ENCODE peak calls at places on chromosomes 16 and 17, in six cellular contexts. E is upper lobe of left lung, H is HepG2, T is K562, Q is HCT116, X is GM12878. R is an unnamed sample.

GRCh38 chr17:59695943-59696681 is 11.1 kb downstream of the PTRH2 start:
- ATAC-seq in Q (peak), E (no peak), T (peak), H (no peak), X (peak), R (no peak)

GRCh38 chr16:6349725-6350124 is 982.9 kb upstream of the RBFOX1 start:
- ATAC-seq in X (no peak), Q (no peak), T (no peak), H (no peak), E (no peak), R (no peak)

GRCh38 chr17:17672453-17673368 is 8.5 kb upstream of the RAI1 start:
- ATAC-seq in Q (no peak), T (no peak), E (peak), X (peak), H (no peak), R (no peak)

GRCh38 chr16:8391219-8391757 is 199.0 kb downstream of the TMEM114 start:
- ATAC-seq in E (no peak), H (peak), X (no peak), T (no peak), Q (no peak), R (no peak)

GRCh38 chr16:27974896-27975540 is 88.5 kb downstream of the GSG1L start:
- ATAC-seq in E (no peak), T (no peak), X (no peak), H (no peak), Q (no peak), R (no peak)

GRCh38 chr17:80461527-80462166 is 14.8 kb downstream of the NPTX1 start:
- ATAC-seq in T (no peak), E (no peak), H (no peak), X (no peak), Q (no peak), R (no peak)

GRCh38 chr16:31094088-31094423 is 541 bp downstream of the VKORC1 start:
- ATAC-seq in H (peak), X (peak), E (peak), Q (peak), T (peak), R (peak)

GRCh38 chr17:42846594-42847280 is 2.4 kb downstream of the AOC2 start:
- ATAC-seq in H (peak), E (peak), Q (no peak), T (no peak), X (no peak), R (peak)

GRCh38 chr17:29059281-29059680 is 16.3 kb downstream of the PIPOX start:
- ATAC-seq in Q (no peak), X (no peak), H (no peak), T (no peak), E (peak), R (no peak)

GRCh38 chr17:17685775-17686291 is 4.6 kb downstream of the RAI1 start:
- ATAC-seq in H (no peak), E (no peak), Q (peak), T (no peak), X (peak), R (no peak)

GRCh38 chr16:72285728-72286127 is 113.8 kb upstream of the PMFBP1 start:
- ATAC-seq in X (no peak), E (no peak), T (no peak), Q (no peak), H (no peak), R (no peak)

GRCh38 chr16:78129349-78129748 is 29.9 kb downstream of the WWOX start:
- ATAC-seq in Q (no peak), X (no peak), T (no peak), E (no peak), H (peak), R (no peak)

GRCh38 chr17:31919802-31920525 is 16.8 kb upstream of the SUZ12 start:
- ATAC-seq in X (peak), E (no peak), Q (no peak), H (no peak), T (no peak), R (no peak)

GRCh38 chr16:67917852-67918236 is 13.8 kb downstream of the CTRL start:
- ATAC-seq in T (peak), X (peak), Q (peak), E (peak), H (no peak), R (peak)

GRCh38 chr17:65901394-65901793 is 290.5 kb downstream of the CEP112 start:
- ATAC-seq in Q (no peak), E (no peak), X (no peak), T (no peak), H (no peak), R (no peak)

GRCh38 chr16:56758432-56758831 is 28.5 kb downstream of the NUP93 start:
- ATAC-seq in Q (no peak), X (no peak), H (no peak), E (no peak), T (no peak), R (no peak)

GRCh38 chr16:31253642-31254045 is 6.1 kb upstream of the ITGAM start:
- ATAC-seq in T (peak), Q (no peak), X (peak), E (peak), H (peak), R (peak)

GRCh38 chr16:24139282-24139681 is 116.9 kb upstream of the CACNG3 start:
- ATAC-seq in H (no peak), T (no peak), E (no peak), Q (no peak), X (no peak), R (no peak)

GRCh38 chr17:81573794-81574642 is 21.9 kb upstream of the FAAP100 start:
- ATAC-seq in T (no peak), E (no peak), X (no peak), Q (no peak), H (no peak), R (no peak)

GRCh38 chr17:2137342-2138098 is 82.6 kb downstream of the HIC1 start:
- ATAC-seq in E (peak), H (no peak), Q (peak), T (peak), X (peak), R (no peak)

GRCh38 chr17:20203761-20204263 is 194.7 kb downstream of the SPECC1 start:
- ATAC-seq in T (no peak), X (peak), Q (no peak), H (no peak), E (peak), R (no peak)

GRCh38 chr17:29003289-29003688 is 2.5 kb downstream of the SEZ6 start:
- ATAC-seq in T (no peak), H (no peak), X (no peak), E (no peak), Q (no peak), R (no peak)

GRCh38 chr17:41620583-41621434 is 3.6 kb downstream of the KRT17 start:
- ATAC-seq in X (no peak), Q (no peak), T (no peak), E (no peak), H (no peak), R (no peak)

GRCh38 chr17:81409190-81409935 is 14.1 kb downstream of the BAHCC1 start:
- ATAC-seq in E (no peak), Q (peak), H (no peak), T (peak), X (no peak), R (no peak)

GRCh38 chr17:28327031-28327607 is 8.1 kb downstream of the TMEM97 start:
- ATAC-seq in E (no peak), X (peak), H (no peak), T (no peak), Q (no peak), R (no peak)

GRCh38 chr17:17001076-17001777 is 29.3 kb upstream of the TNFRSF13B start:
- ATAC-seq in E (no peak), X (peak), H (peak), Q (peak), T (peak), R (no peak)

GRCh38 chr16:22379656-22380055 is 5.2 kb upstream of the CDR2 start:
- ATAC-seq in X (no peak), H (no peak), T (no peak), Q (no peak), E (no peak), R (no peak)

GRCh38 chr17:28173801-28174200 is 131.3 kb downstream of the NLK start:
- ATAC-seq in H (no peak), Q (no peak), T (peak), X (no peak), E (no peak), R (no peak)

GRCh38 chr17:44333371-44333770 is 8.7 kb upstream of the SLC25A39 start:
- ATAC-seq in E (peak), T (no peak), X (no peak), Q (no peak), H (no peak), R (no peak)

GRCh38 chr17:44828919-44829557 is 1.0 kb downstream of the GJC1 start:
- ATAC-seq in T (no peak), E (no peak), H (no peak), Q (no peak), X (no peak), R (no peak)

GRCh38 chr17:74309902-74310301 is 16.1 kb upstream of the KIF19 start:
- ATAC-seq in T (no peak), H (no peak), X (no peak), E (no peak), Q (no peak), R (no peak)

GRCh38 chr17:5019475-5019956 is 15.7 kb downstream of the SLC52A1 start:
- ATAC-seq in T (peak), H (peak), X (peak), Q (peak), E (no peak), R (no peak)

GRCh38 chr16:11668590-11669379 is 530 bp downstream of the SNN start:
- ATAC-seq in T (no peak), Q (peak), E (peak), X (peak), H (no peak), R (peak)

GRCh38 chr17:4272213-4272975 is 8.6 kb upstream of the ANKFY1 start:
- ATAC-seq in H (no peak), T (no peak), Q (no peak), E (no peak), X (no peak), R (no peak)

DNA sequence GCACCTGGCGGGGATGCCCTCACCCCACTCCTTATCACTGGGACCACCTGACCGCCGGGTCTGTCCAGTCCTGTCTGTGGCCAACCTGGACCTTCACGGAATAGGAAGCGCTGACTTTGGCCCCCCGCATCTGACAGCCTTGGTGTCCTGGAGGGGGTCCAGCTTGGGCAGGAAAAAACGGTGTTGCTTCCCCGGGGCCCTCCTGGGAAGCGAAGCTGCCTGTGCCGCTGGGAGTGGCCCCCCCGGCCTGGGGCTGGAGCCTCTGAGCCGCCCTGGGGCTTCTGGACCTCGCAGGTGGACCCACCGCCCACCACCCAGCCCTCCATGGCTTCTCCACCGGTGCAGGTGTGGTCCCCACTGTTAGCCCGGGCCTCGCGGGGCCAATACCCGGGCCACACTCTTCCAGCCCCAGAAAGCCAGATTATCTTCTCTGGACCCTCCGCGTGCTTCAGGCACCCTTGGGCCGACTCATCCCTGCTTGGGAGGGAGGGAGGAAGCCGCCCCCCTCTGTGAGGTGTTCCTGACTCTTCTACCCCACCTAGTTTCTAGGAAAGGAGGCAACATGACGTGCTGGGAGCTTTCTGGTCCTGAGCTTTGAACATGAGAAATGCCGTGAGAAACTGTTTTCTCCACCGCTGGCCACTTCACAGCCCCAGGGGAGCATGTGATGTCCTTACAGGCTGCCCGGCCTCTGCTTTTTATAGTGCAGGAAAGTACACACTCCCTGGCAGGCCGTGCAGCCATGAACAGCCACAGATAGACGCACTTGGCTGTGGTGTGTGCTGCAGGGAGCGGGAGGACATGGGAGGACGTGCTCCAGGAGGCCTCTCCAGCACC is 1.1 kb downstream of the C1QTNF1 start:
- ATAC-seq in T (no peak), X (no peak), E (no peak), H (no peak), Q (no peak), R (no peak)
- TF ChIP-seq POLR2AphosphoS5 in T (no peak), X (no peak), E (peak), H (no peak), Q (no peak), R (peak)

DNA sequence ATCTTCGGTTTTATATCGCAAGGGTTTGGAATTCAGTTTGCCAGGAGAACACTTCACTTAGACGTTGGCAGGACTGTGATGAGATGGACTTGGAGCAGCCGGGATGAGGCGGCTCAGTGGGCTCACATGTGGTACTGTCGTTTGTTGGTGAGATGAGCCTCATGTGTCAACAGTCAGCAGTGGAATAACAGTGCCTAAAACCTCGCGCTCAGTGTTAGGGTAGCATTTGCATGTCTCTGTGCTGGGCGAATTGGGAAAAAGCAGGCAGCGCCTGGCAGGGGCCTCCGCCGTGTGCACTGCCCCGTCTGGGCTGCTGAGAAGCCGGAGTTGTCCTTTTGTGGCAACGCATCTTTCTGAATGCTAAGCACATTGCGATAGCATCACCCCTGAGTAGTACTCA is 49.7 kb downstream of the CRISPLD2 start:
- ATAC-seq in H (no peak), E (no peak), T (no peak), Q (no peak), X (no peak), R (no peak)
- TF ChIP-seq POLR2A in H (no peak), E (no peak), T (no peak), Q (no peak), X (no peak), R (no peak)

GRCh38 chr16:48537275-48537674 is 72.7 kb downstream of the N4BP1 start:
- ATAC-seq in Q (no peak), X (peak), T (no peak), E (peak), H (no peak), R (peak)

GRCh38 chr16:48536600-48537200 is 73.3 kb downstream of the N4BP1 start:
- ATAC-seq in Q (no peak), X (peak), T (no peak), H (no peak), E (peak), R (peak)

GRCh38 chr16:48534601-48535340 is 75.2 kb downstream of the N4BP1 start:
- ATAC-seq in T (peak), E (no peak), X (no peak), H (peak), Q (no peak), R (no peak)

GRCh38 chr16:48535369-48535787 is 74.6 kb downstream of the N4BP1 start:
- ATAC-seq in X (no peak), H (peak), T (no peak), E (no peak), Q (no peak), R (no peak)

GRCh38 chr16:48535831-48536599 is 74.0 kb downstream of the N4BP1 start:
- ATAC-seq in Q (no peak), H (peak), T (no peak), E (peak), X (peak), R (peak)
- TF ChIP-seq POLR2AphosphoS5 in Q (no peak), H (no peak), T (no peak), E (peak), X (no peak), R (no peak)

GRCh38 chr17:70426752-70427151 is 257.4 kb downstream of the KCNJ2 start:
- ATAC-seq in E (no peak), X (no peak), T (no peak), Q (no peak), H (no peak), R (no peak)
- TF ChIP-seq POLR2A in E (no peak), X (no peak), T (no peak), Q (no peak), H (no peak), R (no peak)

DNA sequence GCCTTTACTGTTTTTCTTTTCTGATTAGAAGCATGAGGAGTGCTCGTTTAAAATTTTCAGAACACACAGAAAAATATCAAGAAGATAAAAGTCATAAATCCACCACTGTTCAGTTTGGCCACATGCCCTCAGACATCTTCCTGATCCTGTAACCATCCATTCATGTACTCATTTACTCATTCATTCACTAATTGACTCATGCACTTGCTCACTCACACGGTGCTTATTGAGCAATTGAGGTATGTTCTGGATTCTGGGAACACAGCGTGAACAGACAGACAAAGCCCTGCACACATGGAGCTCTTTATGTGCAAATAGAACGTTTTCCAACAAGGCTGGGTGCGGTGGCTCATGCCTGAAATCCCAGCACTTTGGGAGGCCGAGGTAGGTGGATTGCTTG is 10.1 kb upstream of the NATD1 start:
- ATAC-seq in E (no peak), H (no peak), T (no peak), X (no peak), Q (no peak), R (no peak)
- TF ChIP-seq POLR2AphosphoS5 in E (no peak), H (no peak), T (no peak), X (no peak), Q (no peak), R (no peak)

GRCh38 chr17:39169518-39169917 is 3.6 kb upstream of the ARL5C start:
- ATAC-seq in Q (no peak), E (no peak), T (no peak), X (no peak), H (no peak), R (no peak)
- TF ChIP-seq POLR2A in Q (no peak), E (no peak), T (no peak), X (no peak), H (no peak), R (no peak)

GRCh38 chr17:63939401-63939800 is 7.3 kb upstream of the CD79B start:
- ATAC-seq in H (no peak), X (no peak), E (no peak), Q (no peak), T (no peak), R (no peak)
- TF ChIP-seq POLR2AphosphoS5 in H (no peak), X (no peak), E (no peak), Q (no peak), T (no peak), R (no peak)

GRCh38 chr17:76501018-76501826 is at the start of gene RHBDF2:
- ATAC-seq in X (peak), H (peak), Q (peak), T (peak), E (peak), R (peak)
- TF ChIP-seq POLR2A in X (peak), H (peak), Q (peak), T (peak), E (peak), R (peak)

GRCh38 chr16:85445779-85446222 is 167.3 kb upstream of the GSE1 start:
- ATAC-seq in T (no peak), E (no peak), Q (no peak), H (no peak), X (no peak), R (no peak)
- TF ChIP-seq POLR2AphosphoS5 in T (no peak), E (no peak), Q (no peak), H (no peak), X (no peak), R (no peak)

R was measured in gastroesophageal sphincter.